ENCODE peak calls at places on chromosomes 16 and 17, in five cellular contexts. C is CD8-positive, alpha-beta T cell; E is left ventricle myocardium inferior; X is neural progenitor cell; J is GM18507. V is an unnamed sample.

GRCh38 chr16:57502048-57502775 is 15.9 kb upstream of the DOK4 start:
- DNase-seq in C (no peak), E (no peak), X (no peak), J (no peak), V (no peak)

GRCh38 chr16:12652924-12653323 is 150.8 kb downstream of the CPPED1 start:
- DNase-seq in C (no peak), E (no peak), X (no peak), J (no peak), V (no peak)

GRCh38 chr17:17387461-17388362 is 84.5 kb downstream of the NT5M start:
- DNase-seq in C (no peak), E (no peak), X (peak), J (no peak), V (no peak)

GRCh38 chr16:83959621-83960434 is 6.8 kb downstream of the OSGIN1 start:
- DNase-seq in C (no peak), E (peak), X (no peak), J (no peak), V (no peak)

GRCh38 chr16:81896902-81897301 is 114.4 kb downstream of the SDR42E1 start:
- DNase-seq in C (no peak), E (no peak), X (no peak), J (no peak), V (no peak)

GRCh38 chr17:76700627-76701470 is 9.9 kb downstream of the MXRA7 start:
- DNase-seq in C (no peak), E (peak), X (peak), J (no peak), V (no peak)

GRCh38 chr17:2207815-2208515 is 95.6 kb downstream of the SMG6 start:
- DNase-seq in C (no peak), E (no peak), X (peak), J (no peak), V (no peak)

GRCh38 chr16:73887895-73888294 is 408.7 kb upstream of the PSMD7 start:
- DNase-seq in C (no peak), E (no peak), X (no peak), J (no peak), V (no peak)

GRCh38 chr16:27724491-27724878 is 174.5 kb downstream of the KATNIP start:
- DNase-seq in C (no peak), E (peak), X (no peak), J (no peak), V (no peak)

GRCh38 chr16:8572919-8573724 is 17.2 kb downstream of the TMEM114 start:
- DNase-seq in C (no peak), E (no peak), X (peak), J (no peak), V (no peak)

GRCh38 chr17:40993856-40994255 is at the start of gene KRTAP3-3:
- DNase-seq in C (no peak), E (no peak), X (no peak), J (no peak), V (no peak)

GRCh38 chr16:57150682-57151330 is 35.0 kb downstream of the PSME3IP1 start:
- DNase-seq in C (no peak), E (no peak), X (no peak), J (no peak), V (no peak)

GRCh38 chr17:15319461-15319860 is 21.9 kb downstream of the TEKT3 start:
- DNase-seq in C (no peak), E (no peak), X (no peak), J (no peak), V (no peak)

GRCh38 chr17:2137342-2138098 is 82.6 kb downstream of the HIC1 start:
- DNase-seq in C (no peak), E (no peak), X (peak), J (peak), V (no peak)

GRCh38 chr17:28744104-28744801 is 442 bp downstream of the TRAF4 start:
- DNase-seq in C (peak), E (peak), X (peak), J (no peak), V (peak)

GRCh38 chr16:89314357-89314756 is 96.9 kb downstream of the ZNF778 start:
- DNase-seq in C (peak), E (no peak), X (no peak), J (no peak), V (peak)

GRCh38 chr16:78455861-78456260 is 356.4 kb downstream of the WWOX start:
- DNase-seq in C (no peak), E (no peak), X (peak), J (no peak), V (no peak)

GRCh38 chr17:82253179-82253544 is 20.3 kb downstream of the CSNK1D start:
- DNase-seq in C (no peak), E (no peak), X (no peak), J (no peak), V (no peak)

GRCh38 chr17:19812407-19812806 is 55.3 kb downstream of the ULK2 start:
- DNase-seq in C (no peak), E (no peak), X (no peak), J (no peak), V (no peak)

GRCh38 chr17:60577147-60577925 is 22.7 kb upstream of the PPM1D start:
- DNase-seq in C (no peak), E (no peak), X (no peak), J (no peak), V (no peak)

GRCh38 chr17:20066253-20066652 is 57.1 kb downstream of the SPECC1 start:
- DNase-seq in C (no peak), E (peak), X (no peak), J (no peak), V (no peak)

GRCh38 chr16:84484579-84485254 is 19.7 kb downstream of the MEAK7 start:
- DNase-seq in C (no peak), E (peak), X (peak), J (no peak), V (no peak)

GRCh38 chr16:907361-907760 is 63.4 kb downstream of the LMF1 start:
- DNase-seq in C (no peak), E (no peak), X (no peak), J (no peak), V (no peak)

GRCh38 chr17:9577402-9577709 is 914 bp downstream of the CFAP52 start:
- DNase-seq in C (no peak), E (no peak), X (no peak), J (no peak), V (no peak)

GRCh38 chr16:4263504-4264436 is 9.1 kb downstream of the TFAP4 start:
- DNase-seq in C (no peak), E (peak), X (peak), J (no peak), V (no peak)

GRCh38 chr16:14405611-14406537 is 224.2 kb downstream of the PARN start:
- DNase-seq in C (no peak), E (no peak), X (peak), J (peak), V (no peak)

GRCh38 chr17:18031955-18032354 is 7.0 kb downstream of the ATPAF2 start:
- DNase-seq in C (no peak), E (no peak), X (no peak), J (no peak), V (no peak)

GRCh38 chr16:15415411-15416070 is 18.8 kb upstream of the BMERB1 start:
- DNase-seq in C (no peak), E (no peak), X (no peak), J (no peak), V (no peak)